ENCODE peak calls at places on chromosome 9, in eight cellular contexts. U is left lung, G is Panc1, D is stomach, W is heart left ventricle, E is fibroblast of lung, I is astrocyte, Z is ascending aorta. V is an unnamed sample.

GRCh38 chr9:115423646-115424045 is 305.7 kb upstream of the TNC start:
- DNase-seq in U (no peak), G (no peak), D (no peak), W (no peak), E (no peak), I (no peak), Z (no peak), V (peak)

GRCh38 chr9:93003552-93004407 is 54.7 kb upstream of the SUSD3 start:
- DNase-seq in U (peak), G (peak), D (peak), W (peak), E (peak), I (no peak), Z (no peak), V (peak)

GRCh38 chr9:130029223-130029583 is 13.8 kb downstream of the FNBP1 start:
- DNase-seq in U (no peak), G (no peak), D (no peak), W (no peak), E (no peak), I (no peak), Z (no peak), V (no peak)

GRCh38 chr9:133226219-133227171 is 17.4 kb upstream of the OBP2B start:
- DNase-seq in U (peak), G (no peak), D (peak), W (no peak), E (no peak), I (no peak), Z (no peak), V (no peak)

GRCh38 chr9:29211681-29212589 is 1638.7 kb upstream of the C9orf72 start:
- DNase-seq in U (no peak), G (no peak), D (peak), W (no peak), E (peak), I (no peak), Z (no peak), V (no peak)

GRCh38 chr9:112074250-112075008 is 100.7 kb downstream of the SUSD1 start:
- DNase-seq in U (peak), G (peak), D (peak), W (peak), E (peak), I (peak), Z (no peak), V (peak)

GRCh38 chr9:109739760-109740159 is 40.2 kb upstream of the PALM2AKAP2 start:
- DNase-seq in U (no peak), G (no peak), D (no peak), W (no peak), E (no peak), I (no peak), Z (no peak), V (no peak)

GRCh38 chr9:91880378-91880972 is 69.6 kb downstream of the ROR2 start:
- DNase-seq in U (no peak), G (no peak), D (no peak), W (no peak), E (no peak), I (no peak), Z (no peak), V (no peak)

GRCh38 chr9:21810881-21811280 is 8.4 kb downstream of the MTAP start:
- DNase-seq in U (no peak), G (no peak), D (no peak), W (peak), E (no peak), I (no peak), Z (no peak), V (no peak)

GRCh38 chr9:18393340-18394130 is 80.4 kb upstream of the ADAMTSL1 start:
- DNase-seq in U (no peak), G (peak), D (peak), W (peak), E (peak), I (peak), Z (no peak), V (peak)

GRCh38 chr9:29730096-29730621 is 2156.9 kb upstream of the C9orf72 start:
- DNase-seq in U (no peak), G (no peak), D (no peak), W (no peak), E (no peak), I (no peak), Z (no peak), V (no peak)

GRCh38 chr9:136312436-136312835 is 8.5 kb upstream of the CCDC187 start:
- DNase-seq in U (no peak), G (no peak), D (peak), W (no peak), E (peak), I (no peak), Z (no peak), V (peak)

GRCh38 chr9:35948451-35948850 is 9.5 kb downstream of the OR2S2 start:
- DNase-seq in U (no peak), G (no peak), D (no peak), W (no peak), E (no peak), I (no peak), Z (no peak), V (no peak)
- TF ChIP-seq CTCF in U (no peak), G (no peak), D (no peak), W (no peak), E (no peak), I (no peak), Z (no peak), V (no peak)

DNA sequence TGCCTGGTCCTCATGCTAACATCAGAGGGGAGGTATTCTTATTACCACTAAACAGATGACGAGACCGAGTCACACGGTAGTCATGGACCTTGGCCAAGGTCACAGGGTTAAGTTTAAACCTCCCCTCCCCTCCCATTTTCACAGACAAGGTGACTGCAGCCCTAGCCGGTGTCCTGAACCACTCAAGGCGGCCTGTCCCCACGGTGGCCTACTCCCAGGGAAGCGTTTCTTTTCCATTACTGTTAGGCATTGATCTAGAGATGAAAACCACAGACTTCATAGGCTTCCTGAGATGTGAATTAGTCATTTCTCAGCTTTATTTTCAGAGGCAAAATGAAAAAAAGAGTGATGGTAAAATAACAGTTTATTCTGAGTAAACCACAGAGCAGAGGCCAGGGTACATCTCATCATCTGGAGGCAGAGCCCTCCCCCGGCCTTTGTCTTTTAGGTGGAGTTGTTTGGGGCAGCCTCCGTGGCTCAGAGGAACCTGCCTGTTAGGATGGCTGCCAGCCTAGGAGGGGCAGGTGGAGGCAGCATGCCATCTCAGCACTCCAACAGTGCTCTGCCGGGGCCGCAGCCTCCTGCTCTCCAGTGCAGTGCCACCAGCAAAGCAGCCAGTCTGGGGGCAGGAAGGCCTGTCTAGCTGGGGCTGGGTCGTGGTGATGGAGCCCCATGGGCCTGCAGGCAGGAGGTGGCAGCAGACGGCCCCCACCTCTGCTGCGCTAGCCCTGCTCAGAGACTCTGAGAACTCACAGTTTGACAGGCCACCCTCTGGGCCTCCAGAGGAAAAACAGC is 71.2 kb downstream of the RAPGEF1 start:
- DNase-seq in U (no peak), G (no peak), D (peak), W (no peak), E (peak), I (peak), Z (no peak), V (peak)
- H3K4me3 ChIP-seq in U (no peak), G (no peak), D (no peak), W (no peak), E (no peak), I (no peak), Z (no peak), V (no peak)

DNA sequence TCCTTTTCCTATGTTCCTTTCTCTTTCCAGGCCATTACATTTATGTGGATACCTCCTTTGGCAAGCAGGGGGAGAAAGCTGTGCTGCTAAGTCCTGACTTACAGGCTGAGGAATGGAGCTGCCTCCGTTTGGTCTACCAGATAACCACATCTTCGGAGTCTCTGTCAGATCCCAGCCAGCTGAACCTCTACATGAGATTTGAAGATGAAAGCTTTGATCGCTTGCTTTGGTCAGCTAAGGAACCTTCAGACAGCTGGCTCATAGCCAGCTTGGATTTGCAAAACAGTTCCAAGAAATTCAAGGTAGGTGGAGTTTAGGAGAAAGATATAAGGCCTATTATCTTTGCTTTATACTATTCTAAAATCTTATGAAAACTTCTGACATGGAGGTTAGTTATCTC is 64.5 kb downstream of the MAMDC2 start:
- DNase-seq in U (no peak), G (no peak), D (no peak), W (no peak), E (peak), I (peak), Z (no peak), V (no peak)
- TF ChIP-seq CTCF in U (no peak), G (no peak), D (no peak), W (no peak), E (no peak), I (no peak), Z (no peak), V (no peak)

DNA sequence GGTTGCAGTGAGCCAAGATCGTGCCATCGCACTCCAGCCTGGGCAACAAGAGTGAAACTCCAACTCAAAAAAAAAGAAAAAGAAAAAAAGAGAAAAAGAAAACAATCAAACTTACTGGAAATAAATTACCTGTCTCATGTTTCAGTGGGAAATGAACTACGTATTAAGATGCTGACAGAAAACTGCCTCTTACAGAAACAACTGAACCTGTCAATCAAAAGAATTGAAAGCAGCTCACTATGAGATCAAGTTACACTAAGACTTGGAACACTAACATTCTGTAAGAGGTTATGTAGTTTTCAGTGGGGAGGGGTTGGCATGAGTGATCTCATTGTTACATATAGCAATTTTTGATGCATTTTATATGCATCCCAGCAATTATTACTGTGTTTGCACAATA is 64.4 kb upstream of the SPATA31E1 start:
- DNase-seq in U (no peak), G (no peak), D (no peak), W (no peak), E (no peak), I (no peak), Z (no peak), V (no peak)
- H3K4me3 ChIP-seq in U (no peak), G (no peak), D (no peak), W (no peak), E (no peak), I (no peak), Z (no peak), V (no peak)

GRCh38 chr9:123607987-123608565 is 252.1 kb downstream of the CRB2 start:
- DNase-seq in U (no peak), G (no peak), D (no peak), W (no peak), E (no peak), I (no peak), Z (no peak), V (no peak)
- TF ChIP-seq CTCF in U (no peak), G (no peak), D (no peak), W (no peak), E (no peak), I (no peak), Z (no peak), V (no peak)

DNA sequence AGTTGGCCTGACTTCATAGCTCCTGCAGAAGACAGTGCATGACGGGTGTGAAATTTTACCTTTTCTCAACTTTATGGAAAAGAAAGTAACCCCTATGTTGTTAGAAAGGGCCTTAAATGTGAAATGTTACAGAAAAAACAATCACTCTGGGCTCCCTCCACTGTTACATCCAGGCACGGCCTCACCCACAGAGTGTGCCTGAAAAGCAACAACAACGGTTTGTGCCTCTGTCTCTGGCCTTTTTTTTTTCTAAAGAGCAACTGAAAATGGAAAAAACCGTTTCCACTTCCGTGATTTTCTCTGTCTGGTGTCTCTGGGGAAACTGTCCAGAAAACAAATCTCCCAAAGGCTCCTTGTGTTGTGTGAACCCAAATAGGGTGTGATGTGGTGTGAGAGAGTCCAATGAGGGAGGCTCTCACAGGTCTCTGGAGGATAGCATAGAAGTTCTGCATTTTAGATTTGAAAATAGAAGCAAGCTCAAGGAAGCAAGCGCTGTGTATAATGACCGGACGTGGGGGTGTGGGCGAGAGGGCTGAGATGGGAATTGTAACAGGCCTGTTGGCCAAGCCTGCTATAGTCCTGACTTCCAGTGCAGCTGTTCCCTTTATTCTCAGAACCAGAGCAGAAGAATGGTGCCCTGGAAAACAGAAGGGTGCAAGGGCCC is 221.7 kb upstream of the TUT7 start:
- DNase-seq in U (no peak), G (no peak), D (no peak), W (peak), E (no peak), I (no peak), Z (no peak), V (peak)
- H3K4me3 ChIP-seq in U (no peak), G (no peak), D (no peak), W (no peak), E (no peak), I (no peak), Z (no peak), V (no peak)

DNA sequence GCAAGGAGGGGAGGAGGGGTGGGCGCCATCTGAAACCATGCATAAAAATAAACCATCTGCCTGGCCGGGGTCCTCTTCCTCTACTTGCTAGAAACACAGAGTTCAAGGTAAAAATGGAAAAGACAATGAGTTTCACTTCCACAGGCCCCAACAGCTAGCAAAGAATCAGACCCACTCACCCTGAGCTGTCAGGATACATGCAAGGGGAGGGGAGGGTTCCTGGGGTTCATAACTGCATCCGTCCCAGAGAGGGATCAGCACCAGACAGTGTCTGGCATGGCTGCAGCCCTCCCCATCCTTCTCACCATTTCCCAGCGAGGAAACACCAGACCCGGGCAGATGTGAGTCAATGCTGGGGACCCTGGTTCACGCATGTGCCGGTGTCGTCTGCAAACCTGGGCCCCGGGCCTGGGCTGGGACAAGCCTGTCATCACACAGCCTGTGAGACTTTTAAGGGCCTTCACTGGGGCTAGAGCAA is 55.4 kb downstream of the SEMA4D start:
- DNase-seq in U (no peak), G (no peak), D (no peak), W (no peak), E (no peak), I (no peak), Z (no peak), V (no peak)
- TF ChIP-seq CTCF in U (no peak), G (no peak), D (no peak), W (no peak), E (no peak), I (no peak), Z (no peak), V (no peak)

DNA sequence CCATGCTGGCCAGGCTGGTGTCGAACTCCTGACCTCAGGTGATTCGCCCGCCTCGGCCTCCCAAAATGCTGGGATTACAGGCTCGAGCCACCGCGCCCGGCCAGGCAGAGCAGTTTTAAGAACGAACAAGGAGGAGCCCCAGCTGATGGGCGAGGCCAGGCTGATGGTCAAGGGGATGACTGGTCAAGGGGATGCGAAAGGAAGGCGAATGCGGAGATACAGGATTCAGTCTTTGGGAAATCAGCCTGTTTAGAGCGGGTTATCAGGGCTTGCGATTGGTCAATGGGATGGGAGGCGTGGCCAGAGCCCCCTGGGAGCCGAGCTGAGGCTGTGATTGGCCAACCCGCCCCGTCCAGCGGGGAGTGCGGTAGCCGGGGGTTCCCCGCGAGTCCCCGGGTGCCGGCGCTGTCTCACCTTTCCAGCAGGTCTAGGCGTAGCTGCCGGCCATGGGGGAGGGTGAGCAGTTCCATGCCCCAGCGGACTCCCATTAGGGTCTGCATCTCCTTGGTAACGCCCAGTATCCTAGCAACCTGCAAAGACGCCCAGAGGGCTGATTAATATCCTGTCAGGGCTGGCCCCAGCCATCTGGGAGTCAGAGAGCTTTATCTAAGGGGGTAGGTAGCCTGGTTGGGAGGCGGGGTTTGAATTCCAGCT is 7.5 kb upstream of the TOR2A start:
- DNase-seq in U (no peak), G (no peak), D (peak), W (no peak), E (peak), I (peak), Z (no peak), V (peak)
- H3K4me3 ChIP-seq in U (no peak), G (peak), D (peak), W (peak), E (no peak), I (peak), Z (no peak), V (peak)